ENCODE peak calls at places on chromosomes 1 and 21, in four cellular contexts. One of them, this sample, is unnamed.

GRCh38 chr1:117627562-117628165 is 21.8 kb downstream of the TENT5C start:
- DNase-seq in cardiac muscle cell: no peak
- DNase-seq in CD8-positive, alpha-beta T cell: no peak
- DNase-seq in psoas muscle: no peak
- DNase-seq in this sample: no peak

GRCh38 chr1:63321061-63321787 is 1.1 kb upstream of the FOXD3 start:
- DNase-seq in CD8-positive, alpha-beta T cell: no peak
- DNase-seq in psoas muscle: no peak
- DNase-seq in cardiac muscle cell: no peak
- DNase-seq in this sample: no peak

GRCh38 chr1:39679821-39680220 is 7.9 kb upstream of the NT5C1A start:
- DNase-seq in CD8-positive, alpha-beta T cell: no peak
- DNase-seq in cardiac muscle cell: no peak
- DNase-seq in psoas muscle: no peak
- DNase-seq in this sample: no peak

GRCh38 chr1:109740615-109741373 is at the start of gene GSTM3:
- DNase-seq in cardiac muscle cell: no peak
- DNase-seq in CD8-positive, alpha-beta T cell: no peak
- DNase-seq in psoas muscle: no peak
- DNase-seq in this sample: no peak

GRCh38 chr1:109279615-109280278 is 3.2 kb downstream of the PSRC1 start:
- DNase-seq in cardiac muscle cell: no peak
- DNase-seq in psoas muscle: no peak
- DNase-seq in CD8-positive, alpha-beta T cell: no peak
- DNase-seq in this sample: no peak

GRCh38 chr1:222048030-222048632 is 306.2 kb upstream of the DUSP10 start:
- DNase-seq in psoas muscle: no peak
- DNase-seq in cardiac muscle cell: no peak
- DNase-seq in CD8-positive, alpha-beta T cell: no peak
- DNase-seq in this sample: no peak

GRCh38 chr1:168136709-168137514 is at the start of gene GPR161:
- DNase-seq in psoas muscle: peak; percentile 54
- DNase-seq in cardiac muscle cell: peak; percentile 88
- DNase-seq in CD8-positive, alpha-beta T cell: peak; percentile 17
- DNase-seq in this sample: no peak

GRCh38 chr1:23868848-23869450 is 859 bp upstream of the FUCA1 start:
- DNase-seq in cardiac muscle cell: no peak
- DNase-seq in CD8-positive, alpha-beta T cell: no peak
- DNase-seq in psoas muscle: no peak
- DNase-seq in this sample: no peak

GRCh38 chr1:83996621-83997020 is 2.3 kb downstream of the TTLL7 start:
- DNase-seq in psoas muscle: no peak
- DNase-seq in CD8-positive, alpha-beta T cell: no peak
- DNase-seq in cardiac muscle cell: no peak
- DNase-seq in this sample: no peak

GRCh38 chr21:26597981-26598380 is 24.9 kb upstream of the CYYR1 start:
- DNase-seq in CD8-positive, alpha-beta T cell: no peak
- DNase-seq in psoas muscle: no peak
- DNase-seq in cardiac muscle cell: no peak
- DNase-seq in this sample: no peak

GRCh38 chr1:36115931-36116330 is 9.1 kb downstream of the COL8A2 start:
- DNase-seq in CD8-positive, alpha-beta T cell: no peak
- DNase-seq in psoas muscle: no peak
- DNase-seq in cardiac muscle cell: no peak
- DNase-seq in this sample: no peak

GRCh38 chr1:154320882-154321608 is at the start of gene AQP10:
- DNase-seq in CD8-positive, alpha-beta T cell: no peak
- DNase-seq in psoas muscle: no peak
- DNase-seq in cardiac muscle cell: peak; percentile 81
- DNase-seq in this sample: no peak

GRCh38 chr1:181140398-181140797 is 51.9 kb downstream of the IER5 start:
- DNase-seq in cardiac muscle cell: no peak
- DNase-seq in psoas muscle: no peak
- DNase-seq in CD8-positive, alpha-beta T cell: no peak
- DNase-seq in this sample: no peak

GRCh38 chr1:227730630-227731151 is 4.4 kb downstream of the JMJD4 start:
- DNase-seq in psoas muscle: no peak
- DNase-seq in CD8-positive, alpha-beta T cell: no peak
- DNase-seq in cardiac muscle cell: no peak
- DNase-seq in this sample: no peak

GRCh38 chr1:183242556-183242955 is 56.5 kb downstream of the LAMC2 start:
- DNase-seq in CD8-positive, alpha-beta T cell: no peak
- DNase-seq in psoas muscle: no peak
- DNase-seq in cardiac muscle cell: no peak
- DNase-seq in this sample: no peak

GRCh38 chr21:34201001-34201400 is 127.6 kb downstream of the MRPS6 start:
- DNase-seq in cardiac muscle cell: no peak
- DNase-seq in CD8-positive, alpha-beta T cell: no peak
- DNase-seq in psoas muscle: no peak
- DNase-seq in this sample: no peak

GRCh38 chr1:230424440-230425251 is 1.5 kb downstream of the PGBD5 start:
- DNase-seq in cardiac muscle cell: no peak
- DNase-seq in CD8-positive, alpha-beta T cell: no peak
- DNase-seq in psoas muscle: no peak
- DNase-seq in this sample: no peak

GRCh38 chr1:181181792-181182585 is 93.5 kb downstream of the IER5 start:
- DNase-seq in CD8-positive, alpha-beta T cell: no peak
- DNase-seq in cardiac muscle cell: peak; percentile 17
- DNase-seq in psoas muscle: no peak
- DNase-seq in this sample: no peak

GRCh38 chr1:2864203-2864905 is 62.9 kb upstream of the TTC34 start:
- DNase-seq in psoas muscle: peak; percentile 12
- DNase-seq in CD8-positive, alpha-beta T cell: no peak
- DNase-seq in cardiac muscle cell: no peak
- DNase-seq in this sample: no peak

GRCh38 chr1:99527078-99527477 is 118.8 kb upstream of the PALMD start:
- DNase-seq in psoas muscle: no peak
- DNase-seq in cardiac muscle cell: peak; percentile 6
- DNase-seq in CD8-positive, alpha-beta T cell: no peak
- DNase-seq in this sample: no peak

GRCh38 chr1:171740987-171741871 is 636 bp downstream of the VAMP4 start:
- DNase-seq in cardiac muscle cell: peak; percentile 41
- DNase-seq in CD8-positive, alpha-beta T cell: peak; percentile 41
- DNase-seq in psoas muscle: peak; percentile 29
- DNase-seq in this sample: no peak

GRCh38 chr1:3313579-3313955 is 140.9 kb upstream of the ARHGEF16 start:
- DNase-seq in cardiac muscle cell: no peak
- DNase-seq in CD8-positive, alpha-beta T cell: no peak
- DNase-seq in psoas muscle: peak; percentile 88
- DNase-seq in this sample: peak; percentile 93

GRCh38 chr1:183180634-183181056 is 5.4 kb upstream of the LAMC2 start:
- DNase-seq in cardiac muscle cell: peak; percentile 12
- DNase-seq in psoas muscle: peak; percentile 46
- DNase-seq in CD8-positive, alpha-beta T cell: no peak
- DNase-seq in this sample: peak; percentile 13

GRCh38 chr1:95115708-95116137 is 1.4 kb upstream of the TLCD4 start:
- DNase-seq in psoas muscle: no peak
- DNase-seq in cardiac muscle cell: no peak
- DNase-seq in CD8-positive, alpha-beta T cell: no peak
- DNase-seq in this sample: no peak

GRCh38 chr1:77412794-77413530 is 131.1 kb downstream of the AK5 start:
- DNase-seq in cardiac muscle cell: no peak
- DNase-seq in psoas muscle: no peak
- DNase-seq in CD8-positive, alpha-beta T cell: no peak
- DNase-seq in this sample: no peak

DNA sequence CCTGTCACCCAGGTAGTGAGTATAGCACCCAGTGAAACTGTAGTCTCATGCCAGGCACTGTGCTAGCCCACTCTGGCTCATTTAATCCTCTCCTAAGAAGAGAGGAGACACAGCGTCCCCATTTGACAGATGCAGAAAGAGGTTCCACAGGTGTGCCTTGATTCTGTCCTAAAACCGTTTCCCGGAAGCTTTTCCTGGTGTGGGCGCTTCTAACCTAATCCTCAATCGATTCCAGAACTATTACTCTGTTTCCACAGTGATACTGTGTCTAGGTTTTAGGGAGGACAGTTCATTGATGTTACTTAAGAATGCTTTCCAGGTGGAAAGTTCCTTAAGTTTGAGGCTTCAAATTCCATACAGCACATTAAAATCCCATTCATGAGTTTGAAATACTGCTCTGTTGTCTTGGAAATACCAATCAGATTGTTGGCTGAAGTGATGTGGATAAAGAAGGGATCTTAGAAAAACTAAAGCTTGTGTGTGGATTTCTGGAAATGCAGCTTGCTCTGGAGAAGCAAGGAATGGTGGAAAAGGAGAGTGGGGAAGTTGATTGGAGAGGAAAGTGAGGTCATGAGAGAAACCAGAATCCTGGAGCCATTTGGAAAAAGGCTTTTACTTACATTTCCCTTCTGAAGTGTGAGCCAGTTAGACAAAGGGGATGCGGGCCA is 6.5 kb downstream of the ELF3 start:
- DNase-seq in cardiac muscle cell: no peak
- DNase-seq in psoas muscle: no peak
- DNase-seq in CD8-positive, alpha-beta T cell: no peak
- DNase-seq in this sample: no peak
- H3K27ac ChIP-seq in cardiac muscle cell: no peak overlapping the region
- H3K27ac ChIP-seq in psoas muscle: no peak overlapping the region
- H3K27ac ChIP-seq in CD8-positive, alpha-beta T cell: no peak overlapping the region
- H3K27ac ChIP-seq in this sample: no peak overlapping the region

GRCh38 chr21:42367379-42368165 is 1.2 kb upstream of the TFF1 start:
- DNase-seq in cardiac muscle cell: no peak
- DNase-seq in psoas muscle: no peak
- DNase-seq in CD8-positive, alpha-beta T cell: no peak
- DNase-seq in this sample: no peak
- H3K4me1 ChIP-seq in cardiac muscle cell: no peaks in the 10 kb centered on the region
- H3K4me1 ChIP-seq in psoas muscle: no peaks in the 10 kb centered on the region
- H3K4me1 ChIP-seq in CD8-positive, alpha-beta T cell: peaks cover 8% of the 10 kb centered on the region
- H3K4me1 ChIP-seq in this sample: no peaks in the 10 kb centered on the region

GRCh38 chr1:93152835-93153234 is 27.4 kb downstream of the TMED5 start:
- DNase-seq in CD8-positive, alpha-beta T cell: no peak
- DNase-seq in cardiac muscle cell: no peak
- DNase-seq in psoas muscle: no peak
- DNase-seq in this sample: no peak
- H3K36me3 ChIP-seq in CD8-positive, alpha-beta T cell: peaks cover 10% of the 10 kb centered on the region
- H3K36me3 ChIP-seq in cardiac muscle cell: peaks cover 23% of the 10 kb centered on the region
- H3K36me3 ChIP-seq in psoas muscle: peaks cover 8% of the 10 kb centered on the region
- H3K36me3 ChIP-seq in this sample: peaks cover 16% of the 10 kb centered on the region

GRCh38 chr21:39688010-39688409 is 57.0 kb upstream of the IGSF5 start:
- DNase-seq in cardiac muscle cell: no peak
- DNase-seq in psoas muscle: no peak
- DNase-seq in CD8-positive, alpha-beta T cell: no peak
- DNase-seq in this sample: no peak
- H3K27ac ChIP-seq in cardiac muscle cell: no peak overlapping the region
- H3K27ac ChIP-seq in psoas muscle: no peak overlapping the region
- H3K27ac ChIP-seq in CD8-positive, alpha-beta T cell: no peak overlapping the region
- H3K27ac ChIP-seq in this sample: no peak overlapping the region

DNA sequence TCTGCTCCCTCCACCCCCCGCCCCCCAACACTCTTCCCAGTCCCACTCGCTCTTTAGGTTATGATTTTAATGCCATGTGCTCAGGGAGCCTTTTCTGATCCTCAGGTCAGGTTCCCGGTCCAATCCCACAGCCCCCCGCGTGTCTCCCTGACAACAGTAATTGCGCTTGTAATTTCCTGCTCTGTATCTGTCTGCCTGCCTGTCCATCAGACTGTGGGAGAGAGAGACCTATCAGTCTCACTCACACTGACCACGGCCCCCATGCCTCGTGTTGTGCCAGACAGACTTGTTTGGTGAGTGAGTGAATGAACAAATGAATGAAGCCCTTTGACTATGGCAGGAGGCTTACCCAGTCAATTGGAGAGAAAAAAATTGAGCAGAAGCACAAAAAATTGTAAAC is 50.8 kb upstream of the ECE1 start:
- DNase-seq in cardiac muscle cell: no peak
- DNase-seq in psoas muscle: no peak
- DNase-seq in CD8-positive, alpha-beta T cell: no peak
- DNase-seq in this sample: no peak
- H3K4me1 ChIP-seq in cardiac muscle cell: peaks cover 9% of the 10 kb centered on the region
- H3K4me1 ChIP-seq in psoas muscle: peaks cover 39% of the 10 kb centered on the region
- H3K4me1 ChIP-seq in CD8-positive, alpha-beta T cell: peaks cover 83% of the 10 kb centered on the region
- H3K4me1 ChIP-seq in this sample: peaks cover 78% of the 10 kb centered on the region

This sample was measured in thoracic aorta.